ENCODE peak calls at places on chromosomes 5 and 9, in seven cellular contexts. Q is A549, E is Peyer's patch, A is prostate gland, Z is esophagus squamous epithelium, S is heart left ventricle, O is adrenal gland. K is an unnamed sample.

GRCh38 chr5:165616550-165617430 is 2111.4 kb downstream of the MAT2B start:
- DNase-seq in A (no peak), O (no peak), Z (no peak), S (no peak), Q (no peak), E (no peak), K (no peak)

GRCh38 chr5:58505971-58506640 is 14.9 kb downstream of the GAPT start:
- DNase-seq in Q (no peak), E (no peak), Z (no peak), O (no peak), A (no peak), S (no peak), K (no peak)

GRCh38 chr5:6714221-6715041 is 1.2 kb downstream of the TENT4A start:
- DNase-seq in S (peak), Q (peak), E (peak), A (no peak), Z (no peak), O (peak), K (no peak)

GRCh38 chr5:177472460-177473441 is 683 bp downstream of the DBN1 start:
- DNase-seq in E (no peak), Z (no peak), S (peak), A (no peak), Q (no peak), O (no peak), K (peak)

GRCh38 chr9:120733190-120733589 is 18.9 kb upstream of the MEGF9 start:
- DNase-seq in Q (no peak), O (no peak), E (no peak), Z (no peak), S (peak), A (no peak), K (no peak)

GRCh38 chr5:179239256-179240135 is 105.8 kb downstream of the ADAMTS2 start:
- DNase-seq in Q (no peak), S (peak), E (peak), O (peak), A (no peak), Z (no peak), K (peak)

GRCh38 chr9:123343428-123344272 is 12.3 kb upstream of the CRB2 start:
- DNase-seq in A (no peak), S (no peak), Q (no peak), Z (no peak), E (no peak), O (no peak), K (no peak)

GRCh38 chr5:131461742-131462141 is 173.3 kb downstream of the RAPGEF6 start:
- DNase-seq in A (no peak), O (no peak), E (no peak), S (no peak), Z (no peak), Q (no peak), K (no peak)

GRCh38 chr5:36373527-36374086 is 71.9 kb upstream of the RANBP3L start:
- DNase-seq in S (peak), Z (no peak), O (peak), E (no peak), A (peak), Q (no peak), K (peak)

GRCh38 chr5:136007271-136007670 is 21.5 kb upstream of the TGFBI start:
- DNase-seq in A (no peak), Q (no peak), S (no peak), E (no peak), Z (no peak), O (no peak), K (no peak)

GRCh38 chr9:16203735-16204573 is 651.1 kb downstream of the CCDC171 start:
- DNase-seq in A (no peak), Q (no peak), Z (no peak), S (no peak), O (no peak), E (no peak), K (no peak)

GRCh38 chr5:169548315-169548714 is 35.3 kb upstream of the SPDL1 start:
- DNase-seq in S (no peak), A (peak), Q (peak), O (no peak), E (no peak), Z (no peak), K (no peak)

GRCh38 chr5:74083096-74083495 is 457.1 kb downstream of the ARHGEF28 start:
- DNase-seq in Q (no peak), O (no peak), A (no peak), S (no peak), E (no peak), Z (no peak), K (no peak)

GRCh38 chr9:98709968-98710965 is 1.5 kb upstream of the GABBR2 start:
- DNase-seq in E (no peak), S (no peak), Z (no peak), O (no peak), Q (no peak), A (no peak), K (no peak)

GRCh38 chr9:124505901-124506346 is 1.3 kb downstream of the NR5A1 start:
- DNase-seq in S (no peak), A (no peak), O (peak), Q (no peak), E (no peak), Z (no peak), K (no peak)

GRCh38 chr5:91345466-91345865 is 37.7 kb downstream of the ARRDC3 start:
- DNase-seq in O (no peak), Q (no peak), Z (no peak), A (no peak), E (no peak), S (no peak), K (no peak)

GRCh38 chr9:68678430-68678829 is 26.6 kb upstream of the PIP5K1B start:
- DNase-seq in Z (no peak), S (no peak), O (peak), E (no peak), Q (no peak), A (no peak), K (peak)

GRCh38 chr5:125835293-125836172 is 587.7 kb upstream of the GRAMD2B start:
- DNase-seq in Z (no peak), S (peak), O (peak), A (no peak), E (no peak), Q (peak), K (peak)

GRCh38 chr5:56053363-56053762 is 58.6 kb upstream of the IL6ST start:
- DNase-seq in E (peak), A (no peak), O (no peak), Q (no peak), S (no peak), Z (no peak), K (no peak)

GRCh38 chr5:61176631-61177030 is 14.4 kb upstream of the SMIM15 start:
- DNase-seq in S (no peak), O (no peak), A (no peak), Q (no peak), Z (no peak), E (no peak), K (no peak)

GRCh38 chr5:172872997-172873491 is 39.0 kb downstream of the ERGIC1 start:
- DNase-seq in E (no peak), S (peak), Q (no peak), Z (no peak), O (peak), A (peak), K (peak)

GRCh38 chr9:34611251-34611810 is 566 bp downstream of the RPP25L start:
- DNase-seq in Z (no peak), A (no peak), Q (no peak), E (peak), S (peak), O (peak), K (no peak)

GRCh38 chr5:81393783-81394718 is at the start of gene ACOT12:
- DNase-seq in S (no peak), Q (no peak), A (no peak), O (no peak), Z (no peak), E (peak), K (no peak)

GRCh38 chr5:7926296-7926695 is 57.3 kb downstream of the MTRR start:
- DNase-seq in Z (no peak), A (no peak), S (no peak), Q (no peak), O (no peak), E (no peak), K (no peak)

DNA sequence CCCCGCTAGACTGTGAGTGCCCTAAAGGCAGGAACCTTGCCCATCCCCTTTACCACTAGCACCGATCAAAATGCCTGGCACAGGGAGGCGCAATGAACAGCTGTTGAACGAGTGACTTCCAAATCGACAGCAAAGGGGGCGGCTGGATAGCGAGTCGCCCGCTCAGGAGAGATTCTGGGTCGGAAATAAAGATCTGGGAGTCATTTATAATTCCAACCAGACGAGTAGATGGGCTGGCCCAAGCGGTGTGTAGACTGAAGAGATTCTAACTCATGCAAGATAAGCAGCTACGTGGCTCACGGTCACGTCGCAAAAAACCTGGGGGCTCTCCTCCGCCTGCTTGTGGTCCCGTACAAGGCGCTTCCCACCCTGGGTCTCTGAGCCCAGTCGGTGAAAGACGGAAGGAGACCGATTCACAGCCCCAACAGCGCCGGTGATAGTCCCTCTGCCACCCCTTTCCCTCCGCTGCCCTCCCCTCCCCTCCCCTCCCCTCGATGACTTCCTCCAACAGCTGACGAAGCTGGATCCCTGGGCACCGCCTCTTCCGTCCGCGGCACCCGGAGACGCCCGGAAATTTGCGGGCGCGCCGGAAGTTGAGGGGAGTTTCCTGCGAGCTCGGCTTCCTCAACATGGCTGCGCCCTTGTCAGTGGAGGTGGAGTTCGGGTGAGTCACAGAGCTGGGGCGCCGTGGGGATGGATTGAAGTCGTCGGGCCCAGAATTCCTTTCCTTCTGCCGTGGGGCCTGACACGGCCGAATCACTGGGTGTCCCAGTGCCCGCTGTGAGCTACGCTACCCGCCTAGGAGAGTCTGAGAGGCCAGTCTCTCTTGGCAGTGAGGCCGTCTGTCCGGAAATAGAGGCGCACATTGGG is at the start of gene URM1:
- DNase-seq in O (peak), E (peak), S (peak), A (peak), Q (peak), Z (peak), K (peak)
- TF ChIP-seq POLR2A in O (peak), E (peak), S (no peak), A (peak), Q (peak), Z (peak), K (peak)

DNA sequence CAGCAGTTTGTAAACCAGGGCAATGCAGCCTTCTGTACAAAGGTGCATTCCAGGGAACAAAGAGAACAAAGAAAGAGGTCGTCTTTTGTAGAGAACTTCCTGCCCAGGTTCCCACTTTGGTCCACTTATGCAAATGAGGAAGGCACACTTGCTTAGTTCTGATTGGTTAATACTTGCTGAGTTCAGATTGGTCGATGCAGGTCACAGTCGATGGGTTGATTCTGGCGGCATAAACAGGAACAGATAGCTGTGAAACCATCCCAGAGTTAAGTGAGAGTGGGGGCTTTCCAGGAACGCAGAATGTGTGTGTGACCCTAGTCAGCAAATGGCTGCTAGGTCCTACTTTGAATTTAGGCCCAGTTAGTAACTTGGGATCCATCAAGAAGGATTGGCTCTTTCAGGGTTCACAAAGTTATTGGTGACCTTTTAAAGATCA is 1.8 kb upstream of the ADAMTS13 start:
- DNase-seq in Q (no peak), O (no peak), Z (no peak), S (no peak), E (no peak), A (no peak), K (no peak)
- TF ChIP-seq POLR2A in Q (no peak), O (no peak), Z (no peak), S (no peak), E (no peak), A (no peak), K (no peak)

GRCh38 chr5:108634251-108634950 is 113.3 kb upstream of the FER start:
- DNase-seq in Q (no peak), Z (no peak), S (no peak), A (no peak), O (no peak), E (no peak), K (no peak)
- TF ChIP-seq POLR2A in Q (no peak), Z (no peak), S (no peak), A (no peak), O (no peak), E (no peak), K (no peak)

GRCh38 chr5:134758504-134759341 is at the start of gene DDX46:
- DNase-seq in O (peak), S (peak), Q (peak), A (peak), E (peak), Z (peak), K (peak)
- TF ChIP-seq POLR2A in O (peak), S (no peak), Q (peak), A (peak), E (peak), Z (peak), K (peak)

GRCh38 chr9:9522406-9522805 is 1090.4 kb downstream of the PTPRD start:
- DNase-seq in O (no peak), S (no peak), A (no peak), Q (no peak), E (no peak), Z (no peak), K (no peak)

GRCh38 chr9:9521033-9521779 is 1091.6 kb downstream of the PTPRD start:
- DNase-seq in Z (no peak), A (no peak), Q (no peak), O (no peak), E (no peak), S (no peak), K (no peak)

DNA sequence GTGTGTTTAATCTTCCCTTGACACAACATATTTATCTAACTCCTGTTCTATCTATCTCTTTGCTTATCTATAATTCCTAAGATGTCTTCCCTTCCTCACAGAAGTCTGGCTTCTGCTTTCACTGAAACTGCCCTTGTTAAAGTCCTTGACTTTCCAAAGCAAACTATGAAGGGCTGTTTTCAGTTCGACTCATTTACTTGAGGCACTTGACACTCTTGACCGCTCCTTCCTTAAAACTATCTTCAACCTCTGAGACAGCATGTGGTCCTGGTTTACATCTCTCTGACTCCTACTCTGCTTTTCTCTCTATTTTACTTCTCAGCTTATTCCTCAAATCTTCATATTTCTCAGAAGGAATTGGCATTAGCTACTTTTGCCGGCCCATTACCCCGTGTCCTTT is 1089.3 kb downstream of the PTPRD start:
- DNase-seq in O (no peak), S (no peak), Z (no peak), Q (no peak), A (no peak), E (no peak), K (no peak)
- TF ChIP-seq POLR2A in O (no peak), S (no peak), Z (no peak), Q (no peak), A (no peak), E (no peak), K (no peak)

DNA sequence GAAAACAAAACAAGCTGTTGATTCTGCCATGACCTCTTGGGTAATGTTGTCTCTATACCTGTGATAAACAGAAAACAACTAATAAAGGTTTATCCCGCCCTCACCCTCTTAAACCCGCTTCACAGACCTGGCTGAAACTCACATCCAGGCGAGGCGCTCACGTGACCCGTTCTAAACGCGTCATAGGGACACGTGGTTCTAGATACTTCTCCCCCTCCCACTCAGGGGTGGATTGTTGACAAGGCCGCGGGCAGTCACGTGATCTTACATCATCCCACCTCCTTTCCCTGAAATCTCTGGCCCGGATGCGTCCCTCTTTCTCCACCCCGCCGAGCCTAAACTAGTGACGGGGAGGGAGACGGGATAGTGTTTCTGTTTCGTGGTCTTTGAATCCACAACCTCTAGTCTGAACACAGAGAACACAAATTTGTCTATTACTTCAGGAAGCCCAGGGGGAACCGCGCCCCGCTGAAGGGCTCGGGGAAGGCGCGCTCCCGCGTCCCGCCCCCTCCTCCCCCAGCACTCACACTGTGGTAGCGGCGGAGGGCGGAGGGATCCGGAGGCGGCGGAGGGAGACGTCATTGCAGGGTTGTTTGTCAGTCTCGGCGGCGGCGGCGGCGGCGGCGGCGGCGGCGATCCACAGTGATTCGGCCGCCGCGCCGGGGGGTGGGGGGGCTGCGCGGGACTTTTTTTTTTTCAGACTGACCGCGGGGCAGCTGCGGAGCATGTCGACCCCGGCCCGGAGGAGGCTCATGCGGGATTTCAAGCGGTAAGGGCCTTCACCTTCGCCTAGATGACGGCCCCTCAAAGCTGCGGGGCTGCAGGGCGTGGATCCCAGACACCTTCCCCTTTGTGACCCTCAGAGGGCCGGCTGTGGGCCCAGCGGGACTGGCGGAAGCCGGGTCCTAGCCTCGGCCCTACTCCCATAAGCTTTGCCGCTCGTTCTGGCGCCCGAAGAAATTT is at the start of gene UBE2B:
- DNase-seq in S (peak), A (peak), E (peak), Z (peak), Q (peak), O (peak), K (peak)
- TF ChIP-seq POLR2A in S (no peak), A (peak), E (peak), Z (peak), Q (no peak), O (peak), K (peak)